ENCODE peak calls at places on chromosomes 5 and 9, in five cellular contexts. P is sigmoid colon; L is NT2/D1; N is CD8-positive, alpha-beta T cell; G is effector memory CD4-positive, alpha-beta T cell. T is an unnamed sample.

GRCh38 chr5:57779383-57780223 is 297.0 kb upstream of the ACTBL2 start:
- DNase-seq in P (no peak), N (no peak), G (no peak), L (peak; percentile 47), T (peak; percentile 17)

GRCh38 chr5:115243412-115243811 is 19.3 kb downstream of the PGGT1B start:
- DNase-seq in N (no peak), G (no peak), P (no peak), L (no peak), T (no peak)

GRCh38 chr5:77266291-77266690 is 55.8 kb downstream of the PDE8B start:
- DNase-seq in P (no peak), G (no peak), L (no peak), N (no peak), T (no peak)

GRCh38 chr5:132229236-132229635 is 1.6 kb upstream of the P4HA2 start:
- DNase-seq in P (peak; percentile 38), L (no peak), N (no peak), G (no peak), T (no peak)

GRCh38 chr9:21690561-21690960 is 111.9 kb upstream of the MTAP start:
- DNase-seq in G (no peak), P (no peak), L (no peak), N (no peak), T (no peak)

GRCh38 chr5:18113724-18114123 is 479.5 kb downstream of the TAF11L14 start:
- DNase-seq in P (no peak), G (no peak), L (no peak), N (no peak), T (no peak)

GRCh38 chr9:120928015-120928719 is 1.6 kb upstream of the TRAF1 start:
- DNase-seq in L (no peak), N (no peak), G (no peak), P (peak; percentile 83), T (no peak)

GRCh38 chr5:43602818-43603534 is at the start of gene NNT:
- DNase-seq in P (peak; percentile 87), L (no peak), N (peak; percentile 68), G (peak; percentile 70), T (peak; percentile 79)

GRCh38 chr9:89185980-89186379 is 7.4 kb upstream of the SHC3 start:
- DNase-seq in G (no peak), L (peak; percentile 42), P (no peak), N (no peak), T (no peak)

GRCh38 chr9:130689937-130690700 is 3.5 kb upstream of the EXOSC2 start:
- DNase-seq in G (no peak), P (peak; percentile 91), N (no peak), L (no peak), T (no peak)

GRCh38 chr5:76406014-76406413 is 2.9 kb downstream of the IQGAP2 start:
- DNase-seq in P (no peak), L (no peak), N (no peak), G (no peak), T (no peak)

GRCh38 chr9:13358128-13358527 is 78.6 kb upstream of the MPDZ start:
- DNase-seq in G (no peak), L (no peak), N (no peak), P (no peak), T (no peak)

GRCh38 chr5:57581772-57582171 is 99.2 kb upstream of the ACTBL2 start:
- DNase-seq in P (no peak), L (no peak), G (no peak), N (no peak), T (no peak)

GRCh38 chr5:143065185-143065584 is 295.0 kb downstream of the ARHGAP26 start:
- DNase-seq in G (no peak), N (no peak), L (no peak), P (no peak), T (no peak)

GRCh38 chr5:15835514-15835913 is 335.5 kb downstream of the FBXL7 start:
- DNase-seq in G (no peak), P (no peak), N (no peak), L (no peak), T (no peak)

GRCh38 chr5:168772466-168772961 is 193.3 kb upstream of the PANK3 start:
- DNase-seq in P (no peak), N (no peak), L (no peak), G (no peak), T (no peak)

GRCh38 chr5:91849069-91849468 is 466.0 kb upstream of the ARRDC3 start:
- DNase-seq in G (no peak), L (no peak), N (no peak), P (no peak), T (no peak)

GRCh38 chr5:51664491-51665294 is 281.4 kb downstream of the ISL1 start:
- DNase-seq in L (no peak), P (no peak), N (no peak), G (no peak), T (no peak)

GRCh38 chr9:124297553-124297905 is 39.8 kb downstream of the NEK6 start:
- DNase-seq in N (no peak), L (peak; percentile 91), P (peak; percentile 90), G (no peak), T (no peak)

GRCh38 chr5:98780390-98780789 is 6.9 kb downstream of the RGMB start:
- DNase-seq in P (no peak), G (no peak), N (no peak), L (no peak), T (no peak)

GRCh38 chr9:21813575-21814473 is 11.4 kb downstream of the MTAP start:
- DNase-seq in G (peak; percentile 29), P (peak; percentile 81), N (peak; percentile 31), L (peak; percentile 38), T (peak; percentile 74)

GRCh38 chr9:131297903-131298302 is 8.4 kb downstream of the PLPP7 start:
- DNase-seq in N (no peak), P (no peak), G (no peak), L (no peak), T (no peak)

GRCh38 chr9:133737774-133738038 is 446 bp downstream of the SARDH start:
- DNase-seq in G (no peak), L (no peak), P (no peak), N (no peak), T (no peak)
- H3K4me3 ChIP-seq in G (no peak overlapping the region), L (peak overlapping the region; percentile 54), P (no peak overlapping the region), N (no peak overlapping the region), T (peak overlapping the region; percentile 27)

GRCh38 chr9:80235752-80236151 is 664.0 kb downstream of the TLE4 start:
- DNase-seq in L (no peak), N (no peak), P (no peak), G (no peak), T (no peak)

GRCh38 chr9:80231847-80232246 is 660.1 kb downstream of the TLE4 start:
- DNase-seq in P (no peak), L (no peak), G (no peak), N (no peak), T (no peak)

DNA sequence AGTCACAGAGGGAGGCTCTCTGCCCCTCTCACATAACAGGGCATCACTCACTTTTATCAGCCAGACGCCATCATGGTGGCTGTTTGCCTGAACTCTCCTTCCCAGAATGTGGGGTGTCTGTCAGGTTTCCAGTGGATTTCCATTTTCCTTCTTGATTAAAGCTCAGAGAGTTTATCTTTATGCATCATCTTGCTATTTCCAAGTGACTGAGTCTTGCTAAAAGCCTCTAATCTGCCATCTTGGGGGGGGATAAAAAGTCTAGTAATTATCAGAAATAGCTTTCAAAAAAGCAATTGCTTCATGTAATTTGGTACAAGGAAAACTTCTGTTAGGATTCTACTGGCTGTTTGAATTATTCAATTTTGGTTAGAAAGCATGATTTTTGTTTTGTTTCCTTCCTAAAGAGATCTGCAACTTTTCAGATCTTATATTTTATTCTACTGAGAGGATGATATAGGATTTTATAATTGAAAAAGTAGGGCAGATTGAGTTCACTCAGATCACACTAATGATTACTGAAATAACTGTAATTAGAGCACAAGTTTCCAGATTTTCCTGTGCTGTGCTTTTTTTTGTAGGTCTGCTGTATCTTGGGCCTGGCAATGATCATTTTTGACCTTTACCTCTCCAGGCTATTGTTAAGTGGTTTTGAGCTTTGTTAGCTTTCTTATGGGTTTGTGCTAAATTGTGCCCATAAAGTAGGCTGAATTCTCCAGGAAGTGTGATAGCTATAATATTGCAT is 661.5 kb downstream of the TLE4 start:
- DNase-seq in N (no peak), L (no peak), G (no peak), P (no peak), T (no peak)
- H3K4me3 ChIP-seq in N (no peak overlapping the region), L (no peak overlapping the region), G (no peak overlapping the region), P (no peak overlapping the region), T (no peak overlapping the region)

GRCh38 chr5:36162810-36163486 is 11.0 kb downstream of the SKP2 start:
- DNase-seq in G (no peak), P (no peak), L (no peak), N (no peak), T (no peak)
- H3K4me3 ChIP-seq in G (no peak overlapping the region), P (no peak overlapping the region), L (no peak overlapping the region), N (no peak overlapping the region), T (no peak overlapping the region)

GRCh38 chr5:154015071-154015693 is 23.5 kb downstream of the FAM114A2 start:
- DNase-seq in G (no peak), L (no peak), N (no peak), P (no peak), T (no peak)
- H3K4me3 ChIP-seq in G (no peak overlapping the region), L (no peak overlapping the region), N (no peak overlapping the region), P (no peak overlapping the region), T (no peak overlapping the region)

DNA sequence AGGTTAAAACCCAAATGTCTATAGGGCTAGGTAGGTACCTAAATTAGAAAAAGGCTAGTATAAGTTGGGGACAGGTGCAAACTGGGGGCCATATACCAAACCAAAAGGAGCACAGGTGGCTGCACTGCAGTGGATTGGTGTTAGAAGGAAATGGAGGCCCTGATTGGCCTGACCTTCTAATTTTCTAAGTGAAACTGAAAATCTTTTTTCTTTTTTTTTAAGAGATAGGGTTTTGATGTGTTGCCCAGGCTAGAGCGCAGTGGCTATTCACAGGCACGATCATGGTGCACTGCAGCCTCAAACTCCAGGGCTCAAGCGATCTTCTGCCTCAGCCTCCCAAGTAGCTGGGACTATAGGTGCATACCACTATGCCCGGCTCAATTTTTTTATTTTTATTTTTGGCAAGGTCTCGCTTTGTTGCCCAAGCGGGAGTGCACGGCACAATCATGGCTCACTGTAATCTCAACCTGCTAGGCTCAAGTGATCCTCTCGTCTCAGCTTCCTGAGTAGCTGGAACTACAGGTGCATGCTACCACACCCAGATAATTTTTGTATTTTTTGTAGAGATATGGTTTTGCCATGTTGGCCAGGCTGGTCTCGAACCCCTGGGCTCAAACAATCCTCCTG is 9.8 kb upstream of the CCDC69 start:
- DNase-seq in L (no peak), N (no peak), G (no peak), P (no peak), T (no peak)
- H3K4me3 ChIP-seq in L (no peak overlapping the region), N (no peak overlapping the region), G (no peak overlapping the region), P (no peak overlapping the region), T (no peak overlapping the region)